ENCODE peak calls at places on chromosomes 7 and 10, in eight cellular contexts. One of them, this sample, is unnamed.
A peak's percentile ranks its signal among the peaks of the same experiment; 100 is the strongest.

GRCh38 chr7:70189261-70189660 is 591.0 kb downstream of the AUTS2 start:
- DNase-seq in K562: no peak
- DNase-seq in SK-N-SH: no peak
- DNase-seq in A549: no peak
- DNase-seq in GM23338: no peak
- DNase-seq in HCT116: no peak
- DNase-seq in HL-60: no peak
- DNase-seq in GM12878: no peak
- DNase-seq in this sample: no peak

GRCh38 chr10:21372651-21373410 is 152.7 kb downstream of the SKIDA1 start:
- DNase-seq in SK-N-SH: peak; percentile 30
- DNase-seq in A549: peak; percentile 82
- DNase-seq in GM12878: peak; percentile 50
- DNase-seq in K562: peak; percentile 23
- DNase-seq in HCT116: peak; percentile 59
- DNase-seq in HL-60: no peak
- DNase-seq in GM23338: peak; percentile 34
- DNase-seq in this sample: no peak

GRCh38 chr10:1665262-1665661 is 72.1 kb downstream of the ADARB2 start:
- DNase-seq in HL-60: no peak
- DNase-seq in GM23338: no peak
- DNase-seq in K562: no peak
- DNase-seq in SK-N-SH: no peak
- DNase-seq in A549: no peak
- DNase-seq in GM12878: no peak
- DNase-seq in HCT116: no peak
- DNase-seq in this sample: no peak

GRCh38 chr7:27088002-27088931 is 7.5 kb downstream of the HOXA1 start:
- DNase-seq in SK-N-SH: peak; percentile 33
- DNase-seq in GM12878: no peak
- DNase-seq in HCT116: no peak
- DNase-seq in HL-60: no peak
- DNase-seq in K562: no peak
- DNase-seq in A549: no peak
- DNase-seq in GM23338: peak; percentile 83
- DNase-seq in this sample: no peak

GRCh38 chr7:47034180-47034579 is 547.7 kb downstream of the TNS3 start:
- DNase-seq in GM12878: no peak
- DNase-seq in K562: no peak
- DNase-seq in HCT116: no peak
- DNase-seq in GM23338: no peak
- DNase-seq in A549: no peak
- DNase-seq in HL-60: no peak
- DNase-seq in SK-N-SH: no peak
- DNase-seq in this sample: no peak

GRCh38 chr7:52764502-52765169 is 270.8 kb upstream of the POM121L12 start:
- DNase-seq in GM12878: no peak
- DNase-seq in HL-60: no peak
- DNase-seq in A549: no peak
- DNase-seq in HCT116: no peak
- DNase-seq in GM23338: no peak
- DNase-seq in K562: no peak
- DNase-seq in SK-N-SH: no peak
- DNase-seq in this sample: no peak

GRCh38 chr10:96118604-96119450 is 11.3 kb upstream of the ZNF518A start:
- DNase-seq in HL-60: no peak
- DNase-seq in SK-N-SH: no peak
- DNase-seq in A549: peak; percentile 72
- DNase-seq in GM23338: no peak
- DNase-seq in K562: no peak
- DNase-seq in HCT116: peak; percentile 98
- DNase-seq in GM12878: no peak
- DNase-seq in this sample: peak; percentile 80

GRCh38 chr10:113752553-113752952 is 1.1 kb downstream of the PLEKHS1 start:
- DNase-seq in GM12878: no peak
- DNase-seq in HCT116: no peak
- DNase-seq in SK-N-SH: no peak
- DNase-seq in A549: no peak
- DNase-seq in HL-60: no peak
- DNase-seq in GM23338: no peak
- DNase-seq in K562: no peak
- DNase-seq in this sample: no peak

GRCh38 chr7:106538638-106539037 is 122.3 kb downstream of the CCDC71L start:
- DNase-seq in GM12878: no peak
- DNase-seq in K562: no peak
- DNase-seq in HCT116: no peak
- DNase-seq in GM23338: no peak
- DNase-seq in HL-60: no peak
- DNase-seq in A549: no peak
- DNase-seq in SK-N-SH: no peak
- DNase-seq in this sample: no peak

GRCh38 chr10:116627386-116627933 is 6.7 kb downstream of the PNLIPRP2 start:
- DNase-seq in GM12878: no peak
- DNase-seq in A549: peak; percentile 44
- DNase-seq in GM23338: peak; percentile 83
- DNase-seq in SK-N-SH: peak; percentile 92
- DNase-seq in K562: peak; percentile 22
- DNase-seq in HL-60: no peak
- DNase-seq in HCT116: peak; percentile 29
- DNase-seq in this sample: no peak

GRCh38 chr7:69527706-69528105 is 70.6 kb upstream of the AUTS2 start:
- DNase-seq in K562: no peak
- DNase-seq in HL-60: no peak
- DNase-seq in SK-N-SH: no peak
- DNase-seq in HCT116: no peak
- DNase-seq in A549: no peak
- DNase-seq in GM23338: no peak
- DNase-seq in GM12878: no peak
- DNase-seq in this sample: no peak

GRCh38 chr10:101550965-101551364 is 37.1 kb downstream of the POLL start:
- DNase-seq in GM12878: no peak
- DNase-seq in A549: no peak
- DNase-seq in SK-N-SH: no peak
- DNase-seq in GM23338: no peak
- DNase-seq in HCT116: no peak
- DNase-seq in K562: no peak
- DNase-seq in HL-60: no peak
- DNase-seq in this sample: no peak

GRCh38 chr10:71840936-71841335 is 10.1 kb downstream of the PSAP start:
- DNase-seq in HL-60: no peak
- DNase-seq in GM23338: no peak
- DNase-seq in A549: no peak
- DNase-seq in GM12878: no peak
- DNase-seq in SK-N-SH: no peak
- DNase-seq in HCT116: no peak
- DNase-seq in K562: no peak
- DNase-seq in this sample: no peak

GRCh38 chr10:43398939-43399871 is 9.8 kb downstream of the HNRNPF start:
- DNase-seq in HCT116: no peak
- DNase-seq in SK-N-SH: no peak
- DNase-seq in A549: no peak
- DNase-seq in GM23338: no peak
- DNase-seq in K562: no peak
- DNase-seq in HL-60: peak; percentile 74
- DNase-seq in GM12878: no peak
- DNase-seq in this sample: no peak

GRCh38 chr10:131426530-131426898 is 115.0 kb upstream of the TCERG1L start:
- DNase-seq in GM23338: peak; percentile 7
- DNase-seq in HL-60: no peak
- DNase-seq in GM12878: no peak
- DNase-seq in HCT116: no peak
- DNase-seq in SK-N-SH: no peak
- DNase-seq in K562: no peak
- DNase-seq in A549: no peak
- DNase-seq in this sample: no peak

GRCh38 chr10:95341716-95342130 is 50.9 kb upstream of the PDLIM1 start:
- DNase-seq in SK-N-SH: no peak
- DNase-seq in GM23338: no peak
- DNase-seq in K562: no peak
- DNase-seq in HCT116: no peak
- DNase-seq in A549: no peak
- DNase-seq in GM12878: no peak
- DNase-seq in HL-60: no peak
- DNase-seq in this sample: no peak

GRCh38 chr10:130300608-130301025 is 164.4 kb downstream of the GLRX3 start:
- DNase-seq in HCT116: no peak
- DNase-seq in GM23338: no peak
- DNase-seq in A549: no peak
- DNase-seq in K562: no peak
- DNase-seq in GM12878: no peak
- DNase-seq in SK-N-SH: no peak
- DNase-seq in HL-60: no peak
- DNase-seq in this sample: no peak

GRCh38 chr10:93938140-93938539 is 44.4 kb downstream of the SLC35G1 start:
- DNase-seq in HL-60: no peak
- DNase-seq in A549: no peak
- DNase-seq in GM12878: no peak
- DNase-seq in GM23338: no peak
- DNase-seq in K562: no peak
- DNase-seq in SK-N-SH: no peak
- DNase-seq in HCT116: no peak
- DNase-seq in this sample: no peak

DNA sequence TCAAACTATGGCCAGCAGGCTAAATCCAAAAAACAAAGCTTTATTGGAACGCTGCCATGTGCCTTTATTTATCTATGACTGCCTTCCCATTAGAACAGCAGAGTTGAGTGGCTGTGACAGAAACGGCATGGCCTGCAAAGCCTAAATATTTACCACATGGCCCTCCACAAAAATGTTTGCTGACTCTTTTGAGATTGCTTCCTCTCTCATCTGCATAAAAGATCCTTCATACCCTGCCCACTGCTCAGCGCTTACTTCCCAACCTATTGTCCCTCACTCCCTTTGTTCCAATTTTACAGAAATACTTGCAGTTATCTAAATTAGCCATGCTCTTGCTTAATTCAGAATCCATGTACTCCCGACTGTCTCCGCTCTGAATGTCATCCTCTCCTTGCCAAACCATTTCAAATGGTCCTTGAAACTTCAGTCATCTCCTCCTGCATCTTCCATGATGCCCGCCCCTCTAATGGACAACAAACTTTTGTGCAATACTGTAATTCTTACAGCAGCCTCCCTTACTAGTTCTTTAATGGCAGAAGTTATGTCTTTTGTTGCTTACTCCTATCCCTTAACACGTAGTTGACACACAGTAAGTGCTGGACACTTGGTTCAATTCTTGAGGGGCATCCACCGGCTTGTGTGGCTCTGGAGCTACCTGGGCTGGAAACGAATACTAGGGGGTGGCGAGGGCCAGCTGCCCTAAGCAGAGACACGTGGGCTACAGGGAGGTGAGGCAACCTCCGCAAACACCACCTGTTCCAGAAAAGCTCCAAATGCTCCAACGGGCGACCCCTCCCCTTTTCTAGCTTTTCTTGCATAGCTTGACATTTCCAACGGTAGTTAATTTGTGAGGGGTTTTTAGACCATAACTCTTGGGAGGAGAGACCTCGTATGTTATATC is 831 bp downstream of the XRCC2 start:
- DNase-seq in K562: peak; percentile 57
- DNase-seq in GM12878: no peak
- DNase-seq in HL-60: no peak
- DNase-seq in GM23338: peak; percentile 55
- DNase-seq in A549: peak; percentile 53
- DNase-seq in HCT116: no peak
- DNase-seq in SK-N-SH: peak; percentile 78
- DNase-seq in this sample: no peak
- TF ChIP-seq REST in K562: no peak
- TF ChIP-seq REST in GM12878: no peak
- TF ChIP-seq REST in HL-60: no peak
- TF ChIP-seq REST in GM23338: no peak
- TF ChIP-seq REST in A549: no peak
- TF ChIP-seq REST in HCT116: no peak
- TF ChIP-seq REST in SK-N-SH: no peak
- TF ChIP-seq REST in this sample: no peak

DNA sequence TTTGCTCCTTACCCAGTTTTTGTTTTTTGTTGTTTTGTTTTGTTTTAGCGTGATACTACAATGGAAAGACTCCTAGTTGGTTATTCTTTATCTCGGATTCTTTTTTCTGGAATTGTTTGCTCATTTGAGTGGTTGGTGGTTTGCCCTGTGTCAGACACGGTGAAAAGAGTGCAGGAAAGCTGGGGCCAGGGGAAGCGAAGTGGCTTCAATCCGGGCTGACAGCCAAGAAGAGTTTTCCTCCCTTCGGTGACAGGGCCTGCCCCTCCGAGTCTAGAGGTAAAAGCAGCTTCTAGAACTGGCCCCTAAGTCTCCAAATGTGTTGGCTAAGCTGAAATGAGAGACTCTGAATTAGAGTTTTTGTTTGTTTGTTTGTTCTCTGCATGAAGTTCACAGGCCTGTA is 5.7 kb upstream of the AP5Z1 start:
- DNase-seq in GM12878: no peak
- DNase-seq in HL-60: no peak
- DNase-seq in SK-N-SH: no peak
- DNase-seq in HCT116: no peak
- DNase-seq in GM23338: no peak
- DNase-seq in A549: no peak
- DNase-seq in K562: no peak
- DNase-seq in this sample: no peak
- H3K4me3 ChIP-seq in GM12878: no peak overlapping the region
- H3K4me3 ChIP-seq in HL-60: no peak overlapping the region
- H3K4me3 ChIP-seq in SK-N-SH: no peak overlapping the region
- H3K4me3 ChIP-seq in HCT116: no peak overlapping the region
- H3K4me3 ChIP-seq in GM23338: no peak overlapping the region
- H3K4me3 ChIP-seq in A549: no peak overlapping the region
- H3K4me3 ChIP-seq in K562: no peak overlapping the region
- H3K4me3 ChIP-seq in this sample: no peak overlapping the region

GRCh38 chr7:100675581-100676350 is 2.2 kb downstream of the GNB2 start:
- DNase-seq in HCT116: no peak
- DNase-seq in A549: no peak
- DNase-seq in GM23338: peak; percentile 80
- DNase-seq in GM12878: peak; percentile 34
- DNase-seq in HL-60: peak; percentile 93
- DNase-seq in K562: peak; percentile 89
- DNase-seq in SK-N-SH: peak; percentile 96
- DNase-seq in this sample: no peak
- TF ChIP-seq REST in HCT116: no peak
- TF ChIP-seq REST in A549: no peak
- TF ChIP-seq REST in GM23338: no peak
- TF ChIP-seq REST in GM12878: no peak
- TF ChIP-seq REST in HL-60: no peak
- TF ChIP-seq REST in K562: no peak
- TF ChIP-seq REST in SK-N-SH: no peak
- TF ChIP-seq REST in this sample: no peak

DNA sequence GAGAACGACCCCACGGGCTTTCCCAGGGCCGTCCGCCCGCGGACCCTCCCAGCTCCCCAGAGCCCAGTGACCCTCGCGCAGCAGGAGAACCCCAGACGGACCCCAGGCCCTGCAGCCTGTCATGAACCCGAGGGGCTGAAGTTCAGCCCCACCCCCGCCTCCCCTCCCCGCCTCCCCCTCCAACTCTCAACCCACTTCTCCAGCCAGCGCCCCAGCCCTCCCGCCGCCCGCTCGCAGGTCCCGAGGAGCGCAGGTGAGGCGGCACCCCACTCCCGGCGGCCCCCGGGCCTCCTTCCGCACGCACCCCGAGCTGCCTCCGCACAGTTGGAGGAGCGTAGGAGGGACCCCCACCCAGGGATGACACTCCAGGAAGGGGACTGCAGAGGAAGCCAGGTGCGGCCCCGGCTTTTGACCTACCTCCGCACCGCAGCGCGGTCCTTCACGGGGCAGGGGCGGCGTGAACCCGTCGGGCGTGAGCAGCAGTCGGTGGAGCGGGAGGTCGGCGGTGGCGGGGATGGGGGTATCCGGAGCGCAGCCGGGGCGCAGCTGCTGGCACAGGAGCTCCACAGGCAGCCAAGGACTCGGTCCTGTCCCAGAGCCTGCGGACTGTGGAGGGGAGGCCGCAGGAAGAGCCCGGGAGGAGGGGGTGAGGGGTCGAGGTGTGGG is at the start of gene TMEM176A:
- DNase-seq in HL-60: no peak
- DNase-seq in A549: no peak
- DNase-seq in GM12878: no peak
- DNase-seq in HCT116: no peak
- DNase-seq in K562: no peak
- DNase-seq in GM23338: peak; percentile 37
- DNase-seq in SK-N-SH: no peak
- DNase-seq in this sample: no peak
- H3K4me3 ChIP-seq in HL-60: no peak within 1 kb of the TSS
- H3K4me3 ChIP-seq in A549: no peak within 1 kb of the TSS
- H3K4me3 ChIP-seq in GM12878: no peak within 1 kb of the TSS
- H3K4me3 ChIP-seq in HCT116: no peak within 1 kb of the TSS
- H3K4me3 ChIP-seq in K562: no peak within 1 kb of the TSS
- H3K4me3 ChIP-seq in GM23338: peak within 1 kb of the TSS; percentile 66
- H3K4me3 ChIP-seq in SK-N-SH: no peak within 1 kb of the TSS
- H3K4me3 ChIP-seq in this sample: no peak within 1 kb of the TSS

This sample was measured in Panc1.